ENCODE peak calls at places on chromosomes 4 and X, in four cellular contexts. One of them, this sample, is unnamed. For H3K4me1, the result is how much of the 10 kb centered on the place peaks cover.

GRCh38 chr4:9996319-9997110 is 24.8 kb downstream of the SLC2A9 start:
- DNase-seq in uterus: no peak
- DNase-seq in heart right ventricle: no peak
- DNase-seq in BE2C: no peak
- DNase-seq in this sample: no peak

GRCh38 chr4:89829470-89830138 is 7.4 kb downstream of the SNCA start:
- DNase-seq in uterus: no peak
- DNase-seq in heart right ventricle: peak
- DNase-seq in BE2C: no peak
- DNase-seq in this sample: no peak

GRCh38 chr4:11929080-11929479 is 500.4 kb upstream of the HS3ST1 start:
- DNase-seq in uterus: no peak
- DNase-seq in heart right ventricle: no peak
- DNase-seq in BE2C: no peak
- DNase-seq in this sample: no peak

GRCh38 chrX:39755152-39756032 is 342.4 kb downstream of the BCOR start:
- DNase-seq in uterus: peak
- DNase-seq in heart right ventricle: peak
- DNase-seq in BE2C: peak
- DNase-seq in this sample: peak

GRCh38 chr4:161256716-161257115 is 907.1 kb downstream of the FSTL5 start:
- DNase-seq in uterus: no peak
- DNase-seq in heart right ventricle: no peak
- DNase-seq in BE2C: peak
- DNase-seq in this sample: no peak

GRCh38 chr4:183504930-183505555 is at the start of gene ING2:
- DNase-seq in uterus: peak
- DNase-seq in heart right ventricle: no peak
- DNase-seq in BE2C: no peak
- DNase-seq in this sample: no peak

GRCh38 chr4:3638080-3638715 is 106.0 kb upstream of the LRPAP1 start:
- DNase-seq in uterus: peak
- DNase-seq in heart right ventricle: no peak
- DNase-seq in BE2C: no peak
- DNase-seq in this sample: no peak

GRCh38 chr4:166277851-166278250 is 404.8 kb downstream of the TLL1 start:
- DNase-seq in uterus: no peak
- DNase-seq in heart right ventricle: no peak
- DNase-seq in BE2C: no peak
- DNase-seq in this sample: no peak

GRCh38 chr4:45063701-45064100 is 337.3 kb upstream of the GNPDA2 start:
- DNase-seq in uterus: no peak
- DNase-seq in heart right ventricle: no peak
- DNase-seq in BE2C: peak
- DNase-seq in this sample: no peak

GRCh38 chr4:8840006-8840793 is 31.4 kb downstream of the HMX1 start:
- DNase-seq in uterus: peak
- DNase-seq in heart right ventricle: no peak
- DNase-seq in BE2C: no peak
- DNase-seq in this sample: peak

GRCh38 chr4:16717266-16717970 is 181.0 kb downstream of the LDB2 start:
- DNase-seq in uterus: no peak
- DNase-seq in heart right ventricle: no peak
- DNase-seq in BE2C: no peak
- DNase-seq in this sample: no peak

GRCh38 chrX:13050151-13050550 is 5.7 kb upstream of the FAM9C start:
- DNase-seq in uterus: no peak
- DNase-seq in heart right ventricle: no peak
- DNase-seq in BE2C: no peak
- DNase-seq in this sample: no peak

GRCh38 chrX:13053171-13053570 is 8.8 kb upstream of the FAM9C start:
- DNase-seq in uterus: no peak
- DNase-seq in heart right ventricle: no peak
- DNase-seq in BE2C: no peak
- DNase-seq in this sample: no peak

GRCh38 chrX:13051167-13051528 is 6.7 kb upstream of the FAM9C start:
- DNase-seq in uterus: no peak
- DNase-seq in heart right ventricle: no peak
- DNase-seq in BE2C: no peak
- DNase-seq in this sample: no peak

GRCh38 chrX:13048265-13048664 is 3.8 kb upstream of the FAM9C start:
- DNase-seq in uterus: no peak
- DNase-seq in heart right ventricle: no peak
- DNase-seq in BE2C: no peak
- DNase-seq in this sample: no peak

DNA sequence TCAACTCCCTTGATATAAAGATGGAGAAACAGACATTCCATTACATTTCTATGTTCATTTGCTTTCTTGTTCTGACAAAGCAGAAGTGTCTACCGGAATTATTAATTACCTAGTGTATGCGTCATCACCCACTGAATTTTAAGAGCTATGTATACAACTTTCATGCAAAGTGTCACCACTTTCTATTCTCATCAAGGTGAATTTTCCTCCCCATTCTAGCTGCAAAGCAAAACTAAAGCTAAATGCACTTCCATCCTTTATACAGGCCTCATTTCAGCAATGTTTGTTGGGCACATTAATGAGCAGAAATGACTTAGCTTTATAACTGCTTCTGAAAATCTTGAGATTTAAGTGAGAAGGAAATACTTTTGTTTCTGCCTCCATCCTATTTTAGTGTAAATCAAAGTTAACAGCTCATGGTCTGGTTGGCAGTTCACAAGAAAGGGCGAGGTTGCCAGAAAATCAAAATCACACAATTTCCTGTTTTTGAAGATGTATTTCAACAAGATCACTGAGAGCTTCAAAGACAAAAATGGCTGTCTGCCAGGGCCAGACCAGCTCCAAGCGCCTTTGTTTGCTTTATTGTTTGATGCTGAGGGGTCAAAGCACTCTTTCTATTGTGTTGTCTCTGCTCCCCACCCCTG is 7.2 kb upstream of the FAM9C start:
- DNase-seq in uterus: no peak
- DNase-seq in heart right ventricle: peak
- DNase-seq in BE2C: no peak
- DNase-seq in this sample: no peak
- H3K4me1 ChIP-seq in uterus: under half
- H3K4me1 ChIP-seq in heart right ventricle: under half
- H3K4me1 ChIP-seq in BE2C: under half
- H3K4me1 ChIP-seq in this sample: under half

GRCh38 chr4:158970786-158971185 is 132.1 kb upstream of the RAPGEF2 start:
- DNase-seq in uterus: no peak
- DNase-seq in heart right ventricle: no peak
- DNase-seq in BE2C: no peak
- DNase-seq in this sample: no peak
- H3K4me1 ChIP-seq in uterus: under half
- H3K4me1 ChIP-seq in heart right ventricle: under half
- H3K4me1 ChIP-seq in BE2C: under half
- H3K4me1 ChIP-seq in this sample: under half

GRCh38 chr4:40375620-40376019 is 40.5 kb downstream of the CHRNA9 start:
- DNase-seq in uterus: no peak
- DNase-seq in heart right ventricle: no peak
- DNase-seq in BE2C: no peak
- DNase-seq in this sample: no peak
- H3K4me1 ChIP-seq in uterus: under half
- H3K4me1 ChIP-seq in heart right ventricle: under half
- H3K4me1 ChIP-seq in BE2C: under half
- H3K4me1 ChIP-seq in this sample: under half

GRCh38 chrX:67601771-67602170 is 58.0 kb downstream of the AR start:
- DNase-seq in uterus: no peak
- DNase-seq in heart right ventricle: no peak
- DNase-seq in BE2C: no peak
- DNase-seq in this sample: no peak
- H3K4me1 ChIP-seq in uterus: under half
- H3K4me1 ChIP-seq in heart right ventricle: under half
- H3K4me1 ChIP-seq in BE2C: under half
- H3K4me1 ChIP-seq in this sample: under half

GRCh38 chr4:40713798-40714197 is 36.0 kb upstream of the NSUN7 start:
- DNase-seq in uterus: no peak
- DNase-seq in heart right ventricle: no peak
- DNase-seq in BE2C: no peak
- DNase-seq in this sample: no peak
- H3K4me1 ChIP-seq in uterus: under half
- H3K4me1 ChIP-seq in heart right ventricle: under half
- H3K4me1 ChIP-seq in BE2C: under half
- H3K4me1 ChIP-seq in this sample: under half

GRCh38 chr4:98611649-98612317 is 46.6 kb downstream of the TSPAN5 start:
- DNase-seq in uterus: no peak
- DNase-seq in heart right ventricle: no peak
- DNase-seq in BE2C: no peak
- DNase-seq in this sample: no peak

GRCh38 chr4:98612318-98613250 is 45.8 kb downstream of the TSPAN5 start:
- DNase-seq in uterus: no peak
- DNase-seq in heart right ventricle: no peak
- DNase-seq in BE2C: no peak
- DNase-seq in this sample: no peak

GRCh38 chr4:98608343-98608742 is 50.1 kb downstream of the TSPAN5 start:
- DNase-seq in uterus: no peak
- DNase-seq in heart right ventricle: no peak
- DNase-seq in BE2C: peak
- DNase-seq in this sample: no peak

GRCh38 chr4:98610926-98611325 is 47.5 kb downstream of the TSPAN5 start:
- DNase-seq in uterus: no peak
- DNase-seq in heart right ventricle: no peak
- DNase-seq in BE2C: no peak
- DNase-seq in this sample: no peak

GRCh38 chr4:98609946-98610345 is 48.5 kb downstream of the TSPAN5 start:
- DNase-seq in uterus: no peak
- DNase-seq in heart right ventricle: no peak
- DNase-seq in BE2C: no peak
- DNase-seq in this sample: no peak
- H3K4me1 ChIP-seq in uterus: under half
- H3K4me1 ChIP-seq in heart right ventricle: under half
- H3K4me1 ChIP-seq in BE2C: under half
- H3K4me1 ChIP-seq in this sample: under half

GRCh38 chrX:56738670-56739069 is 9.6 kb downstream of the NBDY start:
- DNase-seq in uterus: no peak
- DNase-seq in heart right ventricle: no peak
- DNase-seq in BE2C: no peak
- DNase-seq in this sample: no peak

GRCh38 chrX:56736219-56736618 is 7.2 kb downstream of the NBDY start:
- DNase-seq in uterus: no peak
- DNase-seq in heart right ventricle: no peak
- DNase-seq in BE2C: no peak
- DNase-seq in this sample: no peak

GRCh38 chrX:56728752-56729151 is 291 bp upstream of the NBDY start:
- DNase-seq in uterus: no peak
- DNase-seq in heart right ventricle: peak
- DNase-seq in BE2C: peak
- DNase-seq in this sample: no peak

GRCh38 chrX:56729152-56729557 is at the start of gene NBDY:
- DNase-seq in uterus: peak
- DNase-seq in heart right ventricle: peak
- DNase-seq in BE2C: peak
- DNase-seq in this sample: peak

DNA sequence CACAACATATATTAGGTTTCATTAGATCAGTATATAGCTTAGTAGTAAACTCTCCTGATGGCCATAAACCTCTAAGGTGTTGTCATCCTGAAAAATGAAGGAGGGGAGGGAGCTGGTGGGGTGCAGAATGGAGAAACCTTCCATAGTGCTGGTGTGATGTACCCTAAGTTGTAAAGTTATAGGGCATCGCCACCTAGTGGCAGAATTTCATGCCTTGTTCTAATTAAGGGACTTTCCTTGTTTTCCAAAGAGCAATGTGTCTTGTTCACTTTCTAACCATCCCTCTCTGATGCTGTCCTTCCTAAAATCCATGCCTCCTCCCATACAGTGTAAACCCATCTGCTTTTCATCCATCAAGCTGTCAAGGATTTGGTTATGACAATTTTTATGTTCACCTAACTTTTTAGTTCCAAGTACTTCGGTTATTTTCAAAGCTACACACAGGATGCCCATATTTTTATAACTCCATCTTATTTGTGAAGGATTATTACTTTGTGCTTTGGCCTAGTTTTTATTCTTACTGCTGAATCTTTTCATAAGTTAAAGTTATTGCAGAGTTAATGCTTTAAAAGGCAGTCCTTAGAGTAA is 4.5 kb downstream of the NBDY start:
- DNase-seq in uterus: peak
- DNase-seq in heart right ventricle: peak
- DNase-seq in BE2C: peak
- DNase-seq in this sample: no peak
- H3K4me1 ChIP-seq in uterus: under half
- H3K4me1 ChIP-seq in heart right ventricle: under half
- H3K4me1 ChIP-seq in BE2C: under half
- H3K4me1 ChIP-seq in this sample: under half

DNA sequence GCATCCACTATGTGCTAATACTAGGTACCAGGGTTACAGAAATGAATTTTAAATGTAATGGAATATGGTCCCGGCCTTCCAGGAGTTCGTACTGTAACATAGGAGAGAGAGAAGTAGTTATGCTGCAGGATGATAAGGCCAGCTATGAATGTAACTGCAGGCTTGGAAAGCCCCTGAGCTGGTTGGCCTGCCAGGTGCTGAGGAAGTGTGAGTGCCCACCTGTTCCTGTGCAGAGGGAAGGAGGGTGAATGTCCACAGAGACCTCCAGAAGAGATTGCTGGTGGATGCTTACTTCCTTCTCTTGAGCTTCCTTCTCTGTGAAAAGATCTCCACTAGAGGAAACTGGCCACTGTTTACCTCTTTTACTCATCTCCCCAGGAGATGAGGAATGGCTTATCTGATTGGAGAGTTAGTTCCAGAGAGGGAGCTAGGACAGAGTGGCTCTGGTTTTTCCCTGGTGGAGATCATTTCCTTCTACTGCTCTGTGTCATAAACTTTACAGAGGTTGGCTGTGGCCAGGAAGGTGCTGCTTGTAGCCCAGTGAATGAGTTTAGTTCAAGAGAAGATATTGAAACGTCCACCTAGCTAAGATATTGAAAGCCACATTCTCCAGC is 114.0 kb upstream of the LNX1 start:
- DNase-seq in uterus: no peak
- DNase-seq in heart right ventricle: no peak
- DNase-seq in BE2C: no peak
- DNase-seq in this sample: no peak
- H3K4me1 ChIP-seq in uterus: under half
- H3K4me1 ChIP-seq in heart right ventricle: under half
- H3K4me1 ChIP-seq in BE2C: under half
- H3K4me1 ChIP-seq in this sample: under half

GRCh38 chrX:2697741-2698294 is 6.7 kb downstream of the CD99 start:
- DNase-seq in uterus: no peak
- DNase-seq in heart right ventricle: no peak
- DNase-seq in BE2C: no peak
- DNase-seq in this sample: no peak
- H3K4me1 ChIP-seq in uterus: under half
- H3K4me1 ChIP-seq in heart right ventricle: half or more
- H3K4me1 ChIP-seq in BE2C: under half
- H3K4me1 ChIP-seq in this sample: half or more

DNA sequence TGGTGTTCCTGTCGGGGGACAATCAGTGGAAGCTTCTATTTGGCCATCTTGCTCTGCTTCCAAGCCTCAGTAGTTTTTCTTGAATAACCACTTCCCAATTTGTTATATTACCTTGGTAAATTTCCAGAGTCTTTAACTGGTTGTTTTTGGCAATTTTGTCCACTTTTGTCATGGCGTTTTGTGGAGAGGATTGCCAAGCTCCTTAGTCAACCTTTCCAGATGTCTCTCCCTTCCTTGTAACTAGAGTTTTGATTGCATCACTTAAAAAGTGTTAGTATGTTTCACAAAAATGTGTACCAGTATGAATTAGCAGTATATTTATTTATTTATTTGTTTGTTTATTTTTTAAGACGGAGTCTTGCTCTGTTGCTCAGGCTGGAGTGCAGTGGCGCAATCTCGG is 15.8 kb upstream of the UXT start:
- DNase-seq in uterus: no peak
- DNase-seq in heart right ventricle: no peak
- DNase-seq in BE2C: no peak
- DNase-seq in this sample: no peak
- H3K4me1 ChIP-seq in uterus: under half
- H3K4me1 ChIP-seq in heart right ventricle: under half
- H3K4me1 ChIP-seq in BE2C: under half
- H3K4me1 ChIP-seq in this sample: under half